ENCODE peak calls at places on chromosomes 13 and 19, in four cellular contexts. T is esophagus squamous epithelium, E is GM13976, L is fibroblast of pulmonary artery. I is an unnamed sample.

GRCh38 chr13:71864981-71865857 is 1.8 kb downstream of the DACH1 start:
- DNase-seq in E (peak; percentile 29), L (no peak), T (no peak), I (peak; percentile 13)

GRCh38 chr13:79128158-79128557 is 277.9 kb downstream of the RBM26 start:
- DNase-seq in E (no peak), T (no peak), L (peak; percentile 87), I (no peak)

GRCh38 chr13:25806304-25806974 is 245.4 kb downstream of the SHISA2 start:
- DNase-seq in L (no peak), E (no peak), T (no peak), I (no peak)

GRCh38 chr13:112353856-112354255 is 22.3 kb upstream of the SPACA7 start:
- DNase-seq in E (no peak), T (no peak), L (no peak), I (no peak)

GRCh38 chr19:28169168-28169862 is 1043.6 kb downstream of the UQCRFS1 start:
- DNase-seq in E (no peak), T (no peak), L (no peak), I (no peak)

GRCh38 chr13:103876571-103876970 is 810.4 kb upstream of the SLC10A2 start:
- DNase-seq in E (no peak), L (peak; percentile 0), T (no peak), I (no peak)

GRCh38 chr19:45817725-45818301 is 2.7 kb upstream of the RSPH6A start:
- DNase-seq in L (no peak), T (no peak), E (no peak), I (no peak)

GRCh38 chr13:39417643-39418042 is 185.3 kb downstream of the LHFPL6 start:
- DNase-seq in E (no peak), L (peak; percentile 72), T (no peak), I (no peak)

GRCh38 chr19:30871979-30872378 is 477.3 kb downstream of the TSHZ3 start:
- DNase-seq in L (no peak), T (no peak), E (no peak), I (no peak)

GRCh38 chr13:30345426-30346100 is 38.2 kb upstream of the KATNAL1 start:
- DNase-seq in T (no peak), E (no peak), L (no peak), I (no peak)

GRCh38 chr13:98677398-98677797 is 75.1 kb downstream of the SLC15A1 start:
- DNase-seq in L (peak; percentile 7), T (no peak), E (no peak), I (no peak)

GRCh38 chr19:10718205-10719196 is 622 bp downstream of the DNM2 start:
- DNase-seq in T (no peak), E (peak; percentile 67), L (peak; percentile 31), I (peak; percentile 55)

GRCh38 chr13:38914070-38914469 is 76.6 kb downstream of the STOML3 start:
- DNase-seq in T (no peak), L (no peak), E (no peak), I (no peak)

GRCh38 chr19:44869728-44870470 is 21.2 kb upstream of the TOMM40 start:
- DNase-seq in L (peak; percentile 79), T (no peak), E (no peak), I (no peak)

GRCh38 chr13:106534844-106535551 is 464 bp downstream of the EFNB2 start:
- DNase-seq in T (no peak), L (peak; percentile 29), E (peak; percentile 51), I (peak; percentile 28)

GRCh38 chr13:89136678-89137077 is 1465.5 kb downstream of the SLITRK5 start:
- DNase-seq in E (no peak), T (no peak), L (no peak), I (no peak)

GRCh38 chr13:98405690-98406344 is 171.1 kb downstream of the STK24 start:
- DNase-seq in E (no peak), L (no peak), T (no peak), I (no peak)

GRCh38 chr19:1104452-1105216 is 840 bp downstream of the GPX4 start:
- DNase-seq in E (peak; percentile 89), T (no peak), L (peak; percentile 72), I (peak; percentile 85)

GRCh38 chr19:46351241-46352041 is 4.6 kb downstream of the PPP5C start:
- DNase-seq in T (no peak), L (peak; percentile 82), E (peak; percentile 41), I (peak; percentile 27)

GRCh38 chr19:17311455-17312248 is 2.3 kb downstream of the DDA1 start:
- DNase-seq in L (peak; percentile 64), E (no peak), T (no peak), I (no peak)

GRCh38 chr19:46841458-46842083 is 9.1 kb downstream of the AP2S1 start:
- DNase-seq in L (peak; percentile 68), E (no peak), T (no peak), I (no peak)

GRCh38 chr19:17843908-17844490 is 3.8 kb downstream of the JAK3 start:
- DNase-seq in T (no peak), E (no peak), L (no peak), I (no peak)

GRCh38 chr13:44350775-44351504 is 22.7 kb upstream of the SERP2 start:
- DNase-seq in T (no peak), E (no peak), L (no peak), I (no peak)
- TF ChIP-seq CTCF in T (no peak), E (no peak), L (no peak), I (no peak)

GRCh38 chr19:2391118-2391725 is 31.2 kb downstream of the TMPRSS9 start:
- DNase-seq in E (peak; percentile 74), L (peak; percentile 82), T (no peak), I (peak; percentile 61)
- TF ChIP-seq CTCF in E (peak; percentile 65), L (peak; percentile 83), T (peak; percentile 46), I (peak; percentile 74)

DNA sequence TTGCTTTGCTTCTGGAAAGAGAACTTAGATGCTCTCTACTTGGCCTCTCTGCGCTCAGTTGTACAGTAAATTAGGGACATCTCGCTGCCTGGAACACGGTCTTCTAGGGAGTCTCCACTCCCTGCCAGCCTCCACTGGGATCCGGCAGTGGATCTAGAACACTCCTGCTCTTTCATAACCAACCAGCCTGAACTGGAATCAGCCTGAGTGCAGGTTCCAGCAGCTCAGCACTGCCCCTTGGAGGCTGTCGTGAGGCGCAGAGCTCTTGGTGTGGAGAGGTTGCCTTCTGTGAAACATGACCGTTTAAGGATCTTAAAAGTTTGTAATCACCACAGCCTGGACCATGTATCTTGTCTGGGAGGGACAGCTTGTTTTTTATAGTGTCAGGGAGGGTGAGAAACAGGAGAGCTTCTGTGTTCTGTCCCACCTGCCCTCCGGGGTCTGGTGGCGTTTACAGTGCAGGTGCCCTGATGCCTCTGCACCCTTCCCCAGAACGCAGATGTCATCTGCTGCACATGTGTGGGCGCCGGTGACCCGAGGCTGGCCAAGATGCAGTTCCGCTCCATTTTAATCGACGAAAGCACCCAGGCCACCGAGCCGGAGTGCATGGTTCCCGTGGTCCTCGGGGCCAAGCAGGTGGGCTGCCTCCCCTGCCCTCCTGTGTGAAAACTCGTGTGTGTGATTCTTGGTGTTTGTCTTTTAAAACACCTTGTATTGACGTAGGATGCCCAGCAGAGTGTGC is 24.8 kb downstream of the UPF1 start:
- DNase-seq in L (peak; percentile 55), E (no peak), T (no peak), I (no peak)
- TF ChIP-seq CTCF in L (peak; percentile 44), E (no peak), T (no peak), I (peak; percentile 29)

DNA sequence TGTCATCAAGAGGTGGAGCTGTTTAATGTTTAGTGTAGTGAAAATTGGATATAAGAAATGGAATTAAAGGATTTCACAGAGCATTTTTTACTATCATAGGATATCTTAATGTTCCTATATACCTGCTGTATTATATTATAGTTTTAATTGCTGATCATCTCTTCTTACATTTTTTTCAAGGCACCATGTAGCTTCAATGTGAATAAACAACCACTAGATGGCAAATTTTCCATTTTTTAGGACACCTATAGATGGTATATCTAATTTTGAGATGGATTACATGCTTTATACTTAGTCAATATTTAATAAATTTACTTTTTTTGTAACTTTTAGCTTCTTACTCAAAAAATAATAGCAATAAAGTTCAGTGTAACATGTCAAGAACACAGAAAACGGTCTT is 9.0 kb upstream of the ATXN8OS start:
- DNase-seq in T (no peak), L (peak; percentile 3), E (no peak), I (no peak)
- TF ChIP-seq CTCF in T (no peak), L (peak; percentile 15), E (peak; percentile 1), I (peak; percentile 18)

GRCh38 chr13:49559006-49559405 is 26.4 kb downstream of the RCBTB1 start:
- DNase-seq in L (no peak), T (no peak), E (no peak), I (no peak)

GRCh38 chr13:49563513-49563912 is 21.8 kb downstream of the RCBTB1 start:
- DNase-seq in T (no peak), E (no peak), L (peak; percentile 51), I (no peak)

GRCh38 chr13:49561064-49561410 is 24.3 kb downstream of the RCBTB1 start:
- DNase-seq in T (no peak), L (no peak), E (no peak), I (no peak)

GRCh38 chr13:49560270-49561063 is 24.9 kb downstream of the RCBTB1 start:
- DNase-seq in L (peak; percentile 31), T (no peak), E (no peak), I (no peak)
- TF ChIP-seq CTCF in L (peak; percentile 24), T (no peak), E (no peak), I (no peak)